ENCODE peak calls at places on chromosomes 12 and 14, in seven cellular contexts. Z is HCT116, B is H1, G is HepG2, J is SK-N-SH, I is GM12878, S is K562. V is an unnamed sample.

GRCh38 chr12:2373307-2373706 is 320.5 kb downstream of the CACNA1C start:
- DNase-seq in Z (no peak), B (no peak), G (no peak), J (no peak), I (no peak), S (no peak), V (no peak)

GRCh38 chr14:38078393-38078792 is 129.3 kb upstream of the SSTR1 start:
- DNase-seq in Z (no peak), B (no peak), G (no peak), J (no peak), I (no peak), S (no peak), V (no peak)

GRCh38 chr12:24034160-24034559 is 84.7 kb upstream of the SOX5 start:
- DNase-seq in Z (no peak), B (no peak), G (no peak), J (peak), I (no peak), S (no peak), V (no peak)

GRCh38 chr12:4555804-4556203 is 6.2 kb upstream of the DYRK4 start:
- DNase-seq in Z (no peak), B (no peak), G (no peak), J (no peak), I (no peak), S (no peak), V (no peak)

GRCh38 chr12:54294152-54294913 is 6.5 kb downstream of the NFE2 start:
- DNase-seq in Z (no peak), B (no peak), G (peak), J (peak), I (no peak), S (peak), V (peak)

GRCh38 chr12:94149781-94150482 is 1.6 kb downstream of the PLXNC1 start:
- DNase-seq in Z (no peak), B (no peak), G (no peak), J (peak), I (no peak), S (no peak), V (no peak)

GRCh38 chr14:91418387-91419043 is 895 bp upstream of the CCDC88C start:
- DNase-seq in Z (peak), B (peak), G (peak), J (peak), I (no peak), S (peak), V (peak)

GRCh38 chr12:129193263-129193871 is 340.1 kb downstream of the GLT1D1 start:
- DNase-seq in Z (no peak), B (peak), G (no peak), J (peak), I (no peak), S (peak), V (peak)

GRCh38 chr12:114735680-114736374 is 51.9 kb upstream of the TBX3 start:
- DNase-seq in Z (no peak), B (no peak), G (no peak), J (no peak), I (no peak), S (no peak), V (no peak)

GRCh38 chr12:84763112-84763511 is 149.5 kb downstream of the SLC6A15 start:
- DNase-seq in Z (no peak), B (no peak), G (no peak), J (no peak), I (no peak), S (no peak), V (no peak)

GRCh38 chr12:71969330-71969729 is 30.7 kb downstream of the TPH2 start:
- DNase-seq in Z (no peak), B (no peak), G (no peak), J (no peak), I (no peak), S (no peak), V (no peak)

GRCh38 chr12:71970031-71970430 is 31.4 kb downstream of the TPH2 start:
- DNase-seq in Z (no peak), B (no peak), G (no peak), J (no peak), I (no peak), S (no peak), V (no peak)

GRCh38 chr12:71973687-71974086 is 35.0 kb downstream of the TPH2 start:
- DNase-seq in Z (no peak), B (no peak), G (no peak), J (no peak), I (no peak), S (no peak), V (no peak)

GRCh38 chr12:71967176-71967575 is 28.5 kb downstream of the TPH2 start:
- DNase-seq in Z (no peak), B (no peak), G (no peak), J (no peak), I (no peak), S (no peak), V (no peak)

GRCh38 chr12:71972441-71973074 is 33.9 kb downstream of the TPH2 start:
- DNase-seq in Z (no peak), B (no peak), G (no peak), J (no peak), I (no peak), S (no peak), V (peak)
- TF ChIP-seq JUND in Z (no peak), B (no peak), G (no peak), J (no peak), I (no peak), S (no peak), V (no peak)

DNA sequence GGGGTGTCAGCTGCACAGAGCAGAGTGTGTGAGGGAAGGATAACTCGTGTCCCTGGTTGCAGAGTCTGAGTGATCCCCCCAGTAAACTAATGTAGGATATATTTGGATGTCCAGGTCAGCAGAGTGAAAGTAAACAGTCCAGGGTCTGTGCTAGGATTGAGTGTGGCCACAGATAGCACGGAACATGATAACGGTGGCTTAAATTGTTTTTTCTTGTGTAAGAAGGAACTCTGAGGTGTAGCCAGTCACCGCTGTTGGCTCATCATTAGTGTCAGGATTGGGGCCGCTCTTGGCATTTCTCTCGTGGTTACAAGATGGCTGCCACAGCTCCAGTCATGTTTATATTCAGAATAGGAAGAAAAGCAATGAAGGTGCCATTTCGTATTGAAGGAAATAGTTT is 97.3 kb downstream of the DERA start:
- DNase-seq in Z (no peak), B (no peak), G (no peak), J (no peak), I (no peak), S (peak), V (no peak)
- TF ChIP-seq JUND in Z (no peak), B (no peak), G (no peak), J (no peak), I (no peak), S (no peak), V (no peak)

GRCh38 chr12:57110189-57111045 is 745 bp downstream of the STAT6 start:
- DNase-seq in Z (no peak), B (no peak), G (peak), J (peak), I (no peak), S (peak), V (peak)
- TF ChIP-seq JUND in Z (no peak), B (no peak), G (no peak), J (no peak), I (no peak), S (peak), V (no peak)

GRCh38 chr14:72433511-72433910 is 460.4 kb downstream of the DPF3 start:
- DNase-seq in Z (no peak), B (no peak), G (no peak), J (no peak), I (no peak), S (no peak), V (no peak)
- TF ChIP-seq JUND in Z (peak), B (no peak), G (no peak), J (no peak), I (no peak), S (no peak), V (no peak)

GRCh38 chr12:45439039-45439438 is 223.1 kb downstream of the ANO6 start:
- DNase-seq in Z (peak), B (no peak), G (no peak), J (no peak), I (no peak), S (no peak), V (no peak)

GRCh38 chr12:45435945-45436710 is 220.2 kb downstream of the ANO6 start:
- DNase-seq in Z (no peak), B (no peak), G (no peak), J (no peak), I (no peak), S (no peak), V (peak)

GRCh38 chr12:45434094-45434493 is 218.2 kb downstream of the ANO6 start:
- DNase-seq in Z (no peak), B (no peak), G (no peak), J (no peak), I (no peak), S (no peak), V (no peak)

GRCh38 chr12:45431153-45431552 is 215.3 kb downstream of the ANO6 start:
- DNase-seq in Z (no peak), B (no peak), G (no peak), J (no peak), I (no peak), S (no peak), V (no peak)

GRCh38 chr12:45433441-45433868 is 217.6 kb downstream of the ANO6 start:
- DNase-seq in Z (no peak), B (peak), G (peak), J (no peak), I (no peak), S (no peak), V (no peak)
- TF ChIP-seq JUND in Z (no peak), B (no peak), G (no peak), J (no peak), I (no peak), S (no peak), V (no peak)

DNA sequence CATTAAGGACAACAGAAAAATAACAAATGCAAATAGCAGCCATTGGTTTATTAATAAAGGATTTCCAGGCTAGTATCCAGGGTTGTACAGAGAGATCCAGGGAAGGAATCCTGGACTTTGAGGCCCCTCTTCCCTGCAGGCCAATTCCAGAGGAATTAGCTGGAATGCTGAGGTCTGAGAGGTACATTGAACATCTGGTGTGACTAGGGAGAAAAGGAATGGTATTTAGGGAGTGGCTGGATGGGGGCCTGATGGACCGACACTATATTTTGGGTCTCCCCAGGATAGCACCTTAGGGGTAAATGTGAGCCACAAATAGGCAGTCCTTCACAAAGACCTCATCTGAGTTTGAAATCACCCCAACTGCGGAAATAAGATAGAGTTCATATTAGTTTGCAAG is 924.5 kb downstream of the AACS start:
- DNase-seq in Z (no peak), B (no peak), G (no peak), J (no peak), I (no peak), S (no peak), V (no peak)
- TF ChIP-seq JUND in Z (no peak), B (no peak), G (no peak), J (no peak), I (no peak), S (no peak), V (no peak)

GRCh38 chr12:69904761-69905160 is 79.7 kb downstream of the MYRFL start:
- DNase-seq in Z (no peak), B (no peak), G (no peak), J (no peak), I (no peak), S (no peak), V (no peak)
- TF ChIP-seq JUND in Z (no peak), B (no peak), G (no peak), J (no peak), I (no peak), S (no peak), V (no peak)

GRCh38 chr12:26177303-26177702 is 18.1 kb upstream of the SSPN start:
- DNase-seq in Z (no peak), B (no peak), G (no peak), J (no peak), I (no peak), S (no peak), V (no peak)
- TF ChIP-seq JUND in Z (no peak), B (no peak), G (no peak), J (no peak), I (no peak), S (no peak), V (no peak)

GRCh38 chr12:11826607-11827006 is 177.1 kb downstream of the ETV6 start:
- DNase-seq in Z (no peak), B (no peak), G (no peak), J (no peak), I (no peak), S (peak), V (no peak)

GRCh38 chr12:11823593-11823992 is 174.1 kb downstream of the ETV6 start:
- DNase-seq in Z (no peak), B (no peak), G (no peak), J (no peak), I (no peak), S (no peak), V (no peak)

GRCh38 chr12:11824736-11825135 is 175.3 kb downstream of the ETV6 start:
- DNase-seq in Z (no peak), B (no peak), G (no peak), J (no peak), I (no peak), S (no peak), V (no peak)

GRCh38 chr12:11824069-11824468 is 174.6 kb downstream of the ETV6 start:
- DNase-seq in Z (no peak), B (no peak), G (no peak), J (no peak), I (no peak), S (no peak), V (no peak)

DNA sequence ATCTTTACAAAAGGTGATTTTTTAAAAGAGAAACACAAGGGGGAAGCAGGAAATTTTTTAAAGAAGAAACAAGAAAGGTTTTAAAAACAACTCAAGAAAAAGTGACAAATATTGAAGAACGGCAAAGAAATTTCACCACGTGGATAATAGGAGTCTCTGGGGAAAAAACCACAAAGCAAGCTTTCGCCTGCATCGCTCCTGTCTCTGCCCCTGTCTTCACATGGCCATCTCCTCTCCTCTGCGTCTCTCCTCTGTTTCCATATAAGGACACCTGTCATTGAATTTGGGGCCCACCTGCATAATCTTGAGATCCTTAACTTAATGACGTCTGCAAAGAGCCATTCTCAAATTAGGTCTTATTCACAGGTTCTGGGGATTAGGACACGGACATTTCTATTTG is 175.8 kb downstream of the ETV6 start:
- DNase-seq in Z (no peak), B (no peak), G (no peak), J (no peak), I (no peak), S (no peak), V (no peak)
- TF ChIP-seq JUND in Z (no peak), B (no peak), G (no peak), J (no peak), I (no peak), S (no peak), V (no peak)

GRCh38 chr14:37048666-37049071 is 123.7 kb downstream of the SLC25A21 start:
- DNase-seq in Z (no peak), B (no peak), G (no peak), J (no peak), I (no peak), S (no peak), V (no peak)

GRCh38 chr14:37051153-37051552 is 121.3 kb downstream of the SLC25A21 start:
- DNase-seq in Z (no peak), B (no peak), G (no peak), J (no peak), I (no peak), S (no peak), V (no peak)

GRCh38 chr14:37054869-37055268 is 117.5 kb downstream of the SLC25A21 start:
- DNase-seq in Z (no peak), B (no peak), G (no peak), J (no peak), I (no peak), S (no peak), V (no peak)

GRCh38 chr14:37054144-37054543 is 118.3 kb downstream of the SLC25A21 start:
- DNase-seq in Z (no peak), B (no peak), G (no peak), J (no peak), I (no peak), S (no peak), V (no peak)

GRCh38 chr14:37051680-37052079 is 120.7 kb downstream of the SLC25A21 start:
- DNase-seq in Z (no peak), B (no peak), G (no peak), J (no peak), I (no peak), S (no peak), V (no peak)
- TF ChIP-seq JUND in Z (no peak), B (no peak), G (no peak), J (no peak), I (no peak), S (no peak), V (no peak)